ENCODE peak calls at places on chromosomes 13 and 19, in five cellular contexts. O, M, B, D and J are unnamed samples.

GRCh38 chr19:18487576-18488402 is 34.1 kb downstream of the ELL start:
- DNase-seq in O (no peak), D (no peak), B (no peak), M (no peak), J (no peak)

GRCh38 chr13:41216160-41216559 is 21.8 kb upstream of the KBTBD7 start:
- DNase-seq in B (peak), O (no peak), M (no peak), D (no peak), J (no peak)

GRCh38 chr19:49570138-49570856 is 10.1 kb downstream of the NOSIP start:
- DNase-seq in M (peak), B (peak), O (peak), D (peak), J (peak)

GRCh38 chr19:45406957-45407375 is 522 bp downstream of the POLR1G start:
- DNase-seq in D (no peak), O (peak), M (no peak), B (no peak), J (no peak)

GRCh38 chr13:109869312-109870237 is 83.2 kb upstream of the IRS2 start:
- DNase-seq in M (peak), O (peak), B (peak), D (peak), J (peak)

GRCh38 chr13:34842466-34842865 is 99.6 kb upstream of the NBEA start:
- DNase-seq in M (no peak), B (no peak), O (no peak), D (no peak), J (no peak)

GRCh38 chr13:42808572-42808971 is 27.2 kb downstream of the FAM216B start:
- DNase-seq in O (no peak), B (no peak), D (no peak), M (no peak), J (no peak)

GRCh38 chr19:23784274-23784673 is 25.6 kb upstream of the ZNF681 start:
- DNase-seq in O (no peak), M (no peak), D (no peak), B (no peak), J (no peak)

GRCh38 chr13:49100637-49101570 is 119.2 kb upstream of the MLNR start:
- DNase-seq in D (no peak), M (no peak), O (no peak), B (no peak), J (no peak)

GRCh38 chr13:111168116-111168515 is 53.0 kb downstream of the ARHGEF7 start:
- DNase-seq in M (no peak), B (no peak), O (no peak), D (no peak), J (no peak)

GRCh38 chr13:33152389-33152788 is 133.2 kb downstream of the STARD13 start:
- DNase-seq in M (no peak), O (no peak), B (no peak), D (no peak), J (no peak)

GRCh38 chr13:45325806-45326205 is 15.2 kb downstream of the TPT1 start:
- DNase-seq in O (no peak), D (peak), M (no peak), B (peak), J (no peak)

GRCh38 chr19:42086770-42087550 is 11.0 kb downstream of the ZNF574 start:
- DNase-seq in M (no peak), D (no peak), O (no peak), B (no peak), J (peak)

GRCh38 chr19:38544569-38545315 is 73.0 kb downstream of the MAP4K1 start:
- DNase-seq in D (no peak), M (no peak), O (no peak), B (no peak), J (no peak)

GRCh38 chr13:33017410-33017929 is 1.2 kb downstream of the KL start:
- DNase-seq in B (no peak), O (peak), D (no peak), M (peak), J (peak)

GRCh38 chr19:6374711-6375410 is 872 bp downstream of the PSPN start:
- DNase-seq in B (no peak), M (no peak), D (no peak), O (no peak), J (no peak)

GRCh38 chr13:27406178-27406939 is 18.1 kb upstream of the GTF3A start:
- DNase-seq in M (no peak), O (peak), B (peak), D (peak), J (peak)

GRCh38 chr19:16022681-16023557 is 53.4 kb upstream of the TPM4 start:
- DNase-seq in B (no peak), O (no peak), D (no peak), M (no peak), J (no peak)

GRCh38 chr13:113299951-113300350 is 2.9 kb downstream of the LAMP1 start:
- DNase-seq in M (no peak), O (peak), D (no peak), B (no peak), J (no peak)

GRCh38 chr19:28444371-28444770 is 768.6 kb downstream of the UQCRFS1 start:
- DNase-seq in O (no peak), D (no peak), M (no peak), B (no peak), J (no peak)

GRCh38 chr19:8459520-8460260 is 14.9 kb downstream of the HNRNPM start:
- DNase-seq in D (no peak), B (peak), O (no peak), M (no peak), J (no peak)

GRCh38 chr13:30616927-30617314 is 799 bp upstream of the USPL1 start:
- DNase-seq in M (no peak), B (peak), O (peak), D (peak), J (peak)

GRCh38 chr13:105518086-105518485 is 1017.4 kb downstream of the EFNB2 start:
- DNase-seq in B (no peak), O (no peak), D (no peak), M (no peak), J (no peak)